ENCODE peak calls at places on chromosomes 5 and 9, in ten cellular contexts. D is HCT116, L is spleen, W is WERI-Rb-1, F is adrenal gland, Y is heart right ventricle, O is fibroblast of lung, V is tibial nerve, E is cardiac fibroblast, U is upper lobe of left lung. C is an unnamed sample.

GRCh38 chr5:162699361-162699760 is 631.8 kb downstream of the GABRG2 start:
- DNase-seq in D (no peak), L (no peak), W (no peak), F (no peak), Y (no peak), O (no peak), V (no peak), E (peak), U (no peak), C (no peak)

GRCh38 chr5:177311361-177311722 is 356 bp downstream of the MXD3 start:
- DNase-seq in D (no peak), L (no peak), W (no peak), F (peak), Y (no peak), O (no peak), V (no peak), E (no peak), U (no peak), C (no peak)

GRCh38 chr9:133883356-133883755 is 108.8 kb downstream of the VAV2 start:
- DNase-seq in D (no peak), L (no peak), W (no peak), F (no peak), Y (no peak), O (no peak), V (no peak), E (no peak), U (no peak), C (no peak)

GRCh38 chr9:6073731-6074130 is 58.3 kb upstream of the RANBP6 start:
- DNase-seq in D (no peak), L (no peak), W (no peak), F (no peak), Y (no peak), O (no peak), V (no peak), E (no peak), U (no peak), C (no peak)

GRCh38 chr5:139955053-139955605 is 88.0 kb downstream of the NRG2 start:
- DNase-seq in D (no peak), L (no peak), W (no peak), F (no peak), Y (no peak), O (no peak), V (no peak), E (no peak), U (no peak), C (no peak)

GRCh38 chr9:4235951-4236804 is 63.7 kb downstream of the GLIS3 start:
- DNase-seq in D (peak), L (no peak), W (no peak), F (no peak), Y (no peak), O (peak), V (no peak), E (peak), U (no peak), C (no peak)

GRCh38 chr5:102451082-102451481 is 47.7 kb downstream of the SLCO6A1 start:
- DNase-seq in D (no peak), L (no peak), W (no peak), F (no peak), Y (no peak), O (no peak), V (no peak), E (no peak), U (no peak), C (no peak)

GRCh38 chr9:75235632-75236031 is 147.3 kb downstream of the OSTF1 start:
- DNase-seq in D (no peak), L (no peak), W (no peak), F (no peak), Y (no peak), O (no peak), V (no peak), E (peak), U (peak), C (no peak)

GRCh38 chr5:96942911-96943310 is 7.0 kb downstream of the LNPEP start:
- DNase-seq in D (no peak), L (no peak), W (no peak), F (no peak), Y (no peak), O (no peak), V (no peak), E (peak), U (no peak), C (no peak)

GRCh38 chr5:162190-162564 is 29.1 kb upstream of the LRRC14B start:
- DNase-seq in D (no peak), L (no peak), W (no peak), F (no peak), Y (no peak), O (no peak), V (no peak), E (no peak), U (no peak), C (no peak)
- TF ChIP-seq CTCF in D (no peak), L (no peak), W (no peak), F (no peak), Y (no peak), O (no peak), V (no peak), E (no peak), U (no peak), C (no peak)

DNA sequence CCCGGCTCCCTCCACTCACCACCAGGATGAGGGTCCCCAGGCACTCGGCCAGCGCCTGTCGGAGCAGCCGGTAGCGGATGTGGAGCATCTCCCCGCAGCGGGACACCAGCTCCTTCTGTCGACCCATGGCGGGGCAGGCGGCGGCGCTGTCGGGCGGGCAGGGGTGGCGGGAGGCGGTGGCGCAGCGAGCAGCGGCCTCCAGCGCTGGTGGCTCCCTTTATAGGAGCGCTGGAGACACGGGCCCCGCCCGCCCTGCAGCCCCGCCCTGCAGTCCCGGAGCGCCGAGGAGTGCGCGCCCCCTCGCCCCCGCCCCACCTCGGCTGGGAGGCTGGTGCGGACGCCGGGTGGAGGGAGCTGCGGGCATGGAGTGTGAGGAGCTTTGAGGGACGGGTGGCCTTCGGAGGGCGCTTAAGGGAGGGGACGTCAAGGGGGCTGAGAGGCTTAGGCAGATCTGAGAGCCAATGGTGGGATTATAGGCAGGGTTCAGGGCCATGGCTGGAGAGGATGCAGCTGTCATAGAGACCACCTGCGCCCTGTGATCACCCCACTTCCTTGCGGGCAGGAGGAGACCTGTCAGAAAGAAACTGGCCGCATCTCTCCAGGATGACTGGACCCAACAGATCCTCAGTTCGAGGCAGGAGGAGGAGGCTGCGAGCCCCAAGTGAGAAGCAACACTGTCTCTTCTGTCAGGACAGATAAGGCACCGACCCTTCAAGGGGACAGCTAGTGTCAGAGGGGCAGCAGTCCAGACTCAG is at the start of gene AQP3:
- DNase-seq in D (no peak), L (peak), W (peak), F (peak), Y (peak), O (peak), V (peak), E (no peak), U (peak), C (peak)
- TF ChIP-seq CTCF in D (peak), L (peak), W (peak), F (no peak), Y (no peak), O (peak), V (no peak), E (peak), U (no peak), C (no peak)

GRCh38 chr5:9853309-9853708 is 223.2 kb upstream of the TAS2R1 start:
- DNase-seq in D (no peak), L (no peak), W (no peak), F (no peak), Y (no peak), O (no peak), V (no peak), E (no peak), U (no peak), C (no peak)

GRCh38 chr5:9847631-9848030 is 217.5 kb upstream of the TAS2R1 start:
- DNase-seq in D (no peak), L (no peak), W (no peak), F (no peak), Y (no peak), O (no peak), V (no peak), E (no peak), U (no peak), C (no peak)

GRCh38 chr5:9852686-9853085 is 222.5 kb upstream of the TAS2R1 start:
- DNase-seq in D (no peak), L (no peak), W (no peak), F (no peak), Y (no peak), O (peak), V (no peak), E (peak), U (no peak), C (no peak)

GRCh38 chr5:9850456-9850855 is 220.3 kb upstream of the TAS2R1 start:
- DNase-seq in D (no peak), L (no peak), W (no peak), F (no peak), Y (no peak), O (no peak), V (no peak), E (no peak), U (no peak), C (no peak)

GRCh38 chr5:9851458-9851857 is 221.3 kb upstream of the TAS2R1 start:
- DNase-seq in D (no peak), L (no peak), W (peak), F (peak), Y (no peak), O (peak), V (no peak), E (peak), U (no peak), C (no peak)
- TF ChIP-seq CTCF in D (peak), L (no peak), W (peak), F (peak), Y (no peak), O (peak), V (no peak), E (peak), U (no peak), C (no peak)

DNA sequence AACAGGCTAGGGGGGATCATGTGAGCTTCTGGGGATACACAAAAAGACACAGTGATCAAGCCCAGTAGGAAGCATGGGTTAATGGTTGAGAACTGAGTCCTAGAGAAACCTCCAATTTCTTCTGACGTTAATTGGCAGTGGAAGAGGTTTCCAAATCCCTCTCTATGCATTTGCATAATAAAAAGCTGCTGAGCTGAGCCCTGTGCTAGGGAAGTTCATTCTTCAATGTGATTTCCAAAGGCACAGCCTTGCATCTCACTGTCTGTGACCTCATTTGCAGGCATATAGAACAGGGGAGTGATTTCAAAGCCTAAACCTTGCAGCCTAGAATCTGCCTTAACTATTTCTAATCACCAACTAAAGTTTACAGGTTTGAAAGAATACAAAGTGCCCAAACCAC is 797 bp downstream of the DNAH5 start:
- DNase-seq in D (no peak), L (no peak), W (no peak), F (no peak), Y (no peak), O (no peak), V (no peak), E (no peak), U (no peak), C (no peak)
- TF ChIP-seq CTCF in D (no peak), L (no peak), W (no peak), F (no peak), Y (no peak), O (no peak), V (no peak), E (no peak), U (no peak), C (no peak)

DNA sequence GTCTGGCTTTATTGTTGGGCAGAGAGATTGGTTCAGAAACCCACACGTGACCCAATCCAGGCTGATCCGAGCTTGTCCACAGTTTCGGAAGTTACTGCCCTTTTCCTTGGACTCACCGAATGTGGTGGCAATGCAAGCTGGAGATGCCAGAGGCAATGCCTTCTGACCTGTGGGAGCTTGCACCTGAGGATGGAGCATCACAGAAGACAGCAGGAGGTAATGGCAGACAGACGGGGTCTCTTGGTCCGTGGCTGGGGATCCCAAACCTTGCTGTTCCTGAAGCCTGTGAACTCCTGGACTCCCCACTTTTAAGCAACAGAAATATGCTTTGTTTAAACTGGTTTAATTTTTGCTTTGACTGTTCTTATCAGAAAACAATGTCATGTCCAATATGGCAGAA is 265.2 kb upstream of the IRX1 start:
- DNase-seq in D (no peak), L (no peak), W (no peak), F (no peak), Y (no peak), O (no peak), V (no peak), E (no peak), U (no peak), C (no peak)
- TF ChIP-seq CTCF in D (no peak), L (no peak), W (no peak), F (no peak), Y (no peak), O (no peak), V (no peak), E (no peak), U (no peak), C (no peak)

DNA sequence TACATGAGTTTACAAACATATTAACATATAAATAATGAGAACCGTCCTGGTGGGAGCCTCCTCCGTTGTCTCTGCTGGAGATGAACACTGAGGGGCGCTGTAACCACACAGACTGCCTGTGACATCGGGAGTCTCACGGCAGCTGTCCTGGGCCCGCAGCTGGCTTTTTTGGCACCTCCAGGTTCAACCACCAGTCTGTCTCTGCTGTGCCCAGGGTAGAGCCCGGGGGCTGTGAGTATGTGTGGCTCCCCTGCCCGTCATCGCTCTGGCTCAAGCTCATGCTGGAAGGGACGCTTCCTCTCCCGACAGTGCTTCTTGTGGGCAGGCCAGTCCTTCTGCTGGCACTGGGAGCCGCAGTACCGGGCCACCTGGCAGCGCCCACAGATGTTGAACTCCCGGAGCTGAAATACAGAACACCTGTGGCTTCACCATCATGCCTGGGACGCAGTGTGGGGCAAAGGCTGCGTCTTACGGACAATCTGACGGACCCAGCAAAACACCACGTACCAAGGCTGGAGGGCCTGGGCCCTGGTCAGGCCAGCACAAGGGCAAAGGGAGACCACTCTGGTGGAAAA is 3.6 kb upstream of the DPH7 start:
- DNase-seq in D (no peak), L (no peak), W (peak), F (peak), Y (no peak), O (peak), V (no peak), E (peak), U (no peak), C (no peak)
- TF ChIP-seq CTCF in D (peak), L (peak), W (peak), F (peak), Y (no peak), O (peak), V (no peak), E (peak), U (peak), C (no peak)

GRCh38 chr5:138180841-138181240 is 1.9 kb downstream of the KIF20A start:
- DNase-seq in D (no peak), L (no peak), W (no peak), F (no peak), Y (no peak), O (no peak), V (no peak), E (no peak), U (no peak), C (no peak)

GRCh38 chr5:138178516-138179276 is at the start of the genes BRD8 and KIF20A:
- DNase-seq in D (peak), L (peak), W (peak), F (peak), Y (peak), O (peak), V (peak), E (peak), U (peak), C (peak)

GRCh38 chr5:138179277-138179857 is 455 bp downstream of the KIF20A start:
- DNase-seq in D (no peak), L (no peak), W (no peak), F (no peak), Y (no peak), O (no peak), V (no peak), E (peak), U (no peak), C (no peak)

GRCh38 chr5:138177936-138178515 is 404 bp downstream of the BRD8 start:
- DNase-seq in D (no peak), L (no peak), W (peak), F (peak), Y (peak), O (peak), V (no peak), E (peak), U (peak), C (no peak)

GRCh38 chr5:138180183-138180782 is 1.4 kb downstream of the KIF20A start:
- DNase-seq in D (peak), L (no peak), W (peak), F (no peak), Y (no peak), O (peak), V (no peak), E (peak), U (peak), C (no peak)
- TF ChIP-seq CTCF in D (peak), L (peak), W (peak), F (no peak), Y (no peak), O (peak), V (no peak), E (peak), U (peak), C (no peak)

GRCh38 chr5:42879267-42879666 is 67.6 kb upstream of the SELENOP start:
- DNase-seq in D (no peak), L (no peak), W (no peak), F (no peak), Y (no peak), O (no peak), V (no peak), E (no peak), U (no peak), C (no peak)

GRCh38 chr5:42886612-42887011 is 74.9 kb upstream of the SELENOP start:
- DNase-seq in D (no peak), L (no peak), W (no peak), F (no peak), Y (no peak), O (no peak), V (no peak), E (no peak), U (no peak), C (no peak)

GRCh38 chr5:42880621-42881020 is 68.9 kb upstream of the SELENOP start:
- DNase-seq in D (no peak), L (no peak), W (no peak), F (no peak), Y (no peak), O (no peak), V (no peak), E (no peak), U (no peak), C (no peak)

GRCh38 chr5:42884326-42884725 is 72.6 kb upstream of the SELENOP start:
- DNase-seq in D (no peak), L (no peak), W (no peak), F (no peak), Y (no peak), O (no peak), V (no peak), E (no peak), U (no peak), C (no peak)

GRCh38 chr5:42881416-42882109 is 69.9 kb upstream of the SELENOP start:
- DNase-seq in D (no peak), L (no peak), W (no peak), F (no peak), Y (no peak), O (no peak), V (no peak), E (no peak), U (no peak), C (no peak)
- TF ChIP-seq CTCF in D (no peak), L (no peak), W (no peak), F (no peak), Y (no peak), O (no peak), V (no peak), E (no peak), U (no peak), C (no peak)

C was measured in mesothelial cell of epicardium.